ENCODE peak calls at places on chromosomes 5 and 9, in ten cellular contexts. One of them, this sample, is unnamed. For H3K9me3, the result is how much of the 10 kb centered on the place peaks cover.

GRCh38 chr5:175694371-175695160 is 36.7 kb downstream of the HRH2 start:
- DNase-seq in endothelial cell of umbilical vein: no peak
- DNase-seq in WERI-Rb-1: no peak
- DNase-seq in transverse colon: no peak
- DNase-seq in neuronal stem cell: no peak
- DNase-seq in CD4-positive, alpha-beta T cell: no peak
- DNase-seq in tibial artery: no peak
- DNase-seq in OCI-LY7: no peak
- DNase-seq in PC-9: no peak
- DNase-seq in stomach: no peak
- DNase-seq in this sample: no peak

GRCh38 chr5:180122875-180123274 is 51.3 kb upstream of the RNF130 start:
- DNase-seq in transverse colon: no peak
- DNase-seq in PC-9: no peak
- DNase-seq in WERI-Rb-1: no peak
- DNase-seq in endothelial cell of umbilical vein: no peak
- DNase-seq in OCI-LY7: no peak
- DNase-seq in tibial artery: no peak
- DNase-seq in neuronal stem cell: no peak
- DNase-seq in CD4-positive, alpha-beta T cell: no peak
- DNase-seq in stomach: no peak
- DNase-seq in this sample: no peak

GRCh38 chr9:123834907-123835562 is 94.9 kb downstream of the DENND1A start:
- DNase-seq in PC-9: no peak
- DNase-seq in OCI-LY7: peak
- DNase-seq in neuronal stem cell: peak
- DNase-seq in stomach: no peak
- DNase-seq in endothelial cell of umbilical vein: peak
- DNase-seq in transverse colon: no peak
- DNase-seq in tibial artery: no peak
- DNase-seq in WERI-Rb-1: no peak
- DNase-seq in CD4-positive, alpha-beta T cell: no peak
- DNase-seq in this sample: no peak

GRCh38 chr5:157961176-157961575 is 102.2 kb upstream of the CLINT1 start:
- DNase-seq in tibial artery: no peak
- DNase-seq in neuronal stem cell: no peak
- DNase-seq in transverse colon: peak
- DNase-seq in WERI-Rb-1: no peak
- DNase-seq in OCI-LY7: no peak
- DNase-seq in endothelial cell of umbilical vein: no peak
- DNase-seq in stomach: no peak
- DNase-seq in PC-9: no peak
- DNase-seq in CD4-positive, alpha-beta T cell: no peak
- DNase-seq in this sample: no peak

GRCh38 chr9:4212661-4213060 is 87.2 kb downstream of the GLIS3 start:
- DNase-seq in tibial artery: no peak
- DNase-seq in endothelial cell of umbilical vein: no peak
- DNase-seq in neuronal stem cell: no peak
- DNase-seq in OCI-LY7: no peak
- DNase-seq in transverse colon: no peak
- DNase-seq in CD4-positive, alpha-beta T cell: no peak
- DNase-seq in WERI-Rb-1: no peak
- DNase-seq in PC-9: no peak
- DNase-seq in stomach: no peak
- DNase-seq in this sample: no peak

GRCh38 chr5:35246928-35247644 is 16.8 kb upstream of the PRLR start:
- DNase-seq in tibial artery: no peak
- DNase-seq in transverse colon: peak
- DNase-seq in endothelial cell of umbilical vein: no peak
- DNase-seq in WERI-Rb-1: no peak
- DNase-seq in CD4-positive, alpha-beta T cell: no peak
- DNase-seq in stomach: peak
- DNase-seq in OCI-LY7: no peak
- DNase-seq in neuronal stem cell: no peak
- DNase-seq in PC-9: no peak
- DNase-seq in this sample: peak

GRCh38 chr9:77417570-77417969 is 230.6 kb downstream of the GNA14 start:
- DNase-seq in neuronal stem cell: no peak
- DNase-seq in OCI-LY7: no peak
- DNase-seq in transverse colon: no peak
- DNase-seq in stomach: no peak
- DNase-seq in CD4-positive, alpha-beta T cell: no peak
- DNase-seq in WERI-Rb-1: no peak
- DNase-seq in PC-9: no peak
- DNase-seq in tibial artery: no peak
- DNase-seq in endothelial cell of umbilical vein: peak
- DNase-seq in this sample: no peak

GRCh38 chr9:79630521-79631403 is 59.0 kb downstream of the TLE4 start:
- DNase-seq in transverse colon: no peak
- DNase-seq in OCI-LY7: no peak
- DNase-seq in neuronal stem cell: no peak
- DNase-seq in PC-9: no peak
- DNase-seq in tibial artery: no peak
- DNase-seq in CD4-positive, alpha-beta T cell: no peak
- DNase-seq in stomach: no peak
- DNase-seq in WERI-Rb-1: no peak
- DNase-seq in endothelial cell of umbilical vein: no peak
- DNase-seq in this sample: no peak

GRCh38 chr9:136098844-136099243 is 3.8 kb upstream of the NACC2 start:
- DNase-seq in endothelial cell of umbilical vein: no peak
- DNase-seq in WERI-Rb-1: no peak
- DNase-seq in OCI-LY7: peak
- DNase-seq in neuronal stem cell: no peak
- DNase-seq in stomach: no peak
- DNase-seq in tibial artery: no peak
- DNase-seq in CD4-positive, alpha-beta T cell: no peak
- DNase-seq in transverse colon: no peak
- DNase-seq in PC-9: no peak
- DNase-seq in this sample: no peak

GRCh38 chr9:129968690-129969485 is 74.1 kb downstream of the FNBP1 start:
- DNase-seq in endothelial cell of umbilical vein: peak
- DNase-seq in PC-9: no peak
- DNase-seq in stomach: no peak
- DNase-seq in transverse colon: no peak
- DNase-seq in neuronal stem cell: no peak
- DNase-seq in tibial artery: no peak
- DNase-seq in WERI-Rb-1: no peak
- DNase-seq in CD4-positive, alpha-beta T cell: no peak
- DNase-seq in OCI-LY7: no peak
- DNase-seq in this sample: no peak

GRCh38 chr5:134545070-134545868 is 19.8 kb downstream of the JADE2 start:
- DNase-seq in CD4-positive, alpha-beta T cell: no peak
- DNase-seq in WERI-Rb-1: no peak
- DNase-seq in endothelial cell of umbilical vein: no peak
- DNase-seq in tibial artery: peak
- DNase-seq in stomach: no peak
- DNase-seq in OCI-LY7: peak
- DNase-seq in transverse colon: peak
- DNase-seq in neuronal stem cell: no peak
- DNase-seq in PC-9: no peak
- DNase-seq in this sample: peak

GRCh38 chr5:73985145-73985544 is 359.1 kb downstream of the ARHGEF28 start:
- DNase-seq in CD4-positive, alpha-beta T cell: no peak
- DNase-seq in endothelial cell of umbilical vein: peak
- DNase-seq in WERI-Rb-1: peak
- DNase-seq in transverse colon: no peak
- DNase-seq in neuronal stem cell: no peak
- DNase-seq in OCI-LY7: no peak
- DNase-seq in stomach: no peak
- DNase-seq in PC-9: peak
- DNase-seq in tibial artery: peak
- DNase-seq in this sample: no peak

GRCh38 chr9:94714494-94714893 is 12.0 kb upstream of the AOPEP start:
- DNase-seq in PC-9: no peak
- DNase-seq in endothelial cell of umbilical vein: no peak
- DNase-seq in stomach: no peak
- DNase-seq in OCI-LY7: no peak
- DNase-seq in WERI-Rb-1: no peak
- DNase-seq in CD4-positive, alpha-beta T cell: no peak
- DNase-seq in neuronal stem cell: no peak
- DNase-seq in tibial artery: no peak
- DNase-seq in transverse colon: no peak
- DNase-seq in this sample: no peak

GRCh38 chr5:40052812-40053211 is 626.9 kb upstream of the PTGER4 start:
- DNase-seq in WERI-Rb-1: no peak
- DNase-seq in CD4-positive, alpha-beta T cell: no peak
- DNase-seq in tibial artery: no peak
- DNase-seq in PC-9: peak
- DNase-seq in neuronal stem cell: no peak
- DNase-seq in transverse colon: peak
- DNase-seq in OCI-LY7: no peak
- DNase-seq in stomach: no peak
- DNase-seq in endothelial cell of umbilical vein: peak
- DNase-seq in this sample: peak

GRCh38 chr9:34589656-34590375 is at the start of gene CNTFR:
- DNase-seq in stomach: no peak
- DNase-seq in CD4-positive, alpha-beta T cell: no peak
- DNase-seq in WERI-Rb-1: peak
- DNase-seq in OCI-LY7: no peak
- DNase-seq in PC-9: no peak
- DNase-seq in neuronal stem cell: no peak
- DNase-seq in tibial artery: peak
- DNase-seq in transverse colon: no peak
- DNase-seq in endothelial cell of umbilical vein: no peak
- DNase-seq in this sample: peak

GRCh38 chr9:4114569-4115505 is 185.0 kb downstream of the GLIS3 start:
- DNase-seq in transverse colon: no peak
- DNase-seq in CD4-positive, alpha-beta T cell: no peak
- DNase-seq in OCI-LY7: no peak
- DNase-seq in PC-9: no peak
- DNase-seq in stomach: no peak
- DNase-seq in neuronal stem cell: no peak
- DNase-seq in WERI-Rb-1: no peak
- DNase-seq in endothelial cell of umbilical vein: no peak
- DNase-seq in tibial artery: no peak
- DNase-seq in this sample: no peak

DNA sequence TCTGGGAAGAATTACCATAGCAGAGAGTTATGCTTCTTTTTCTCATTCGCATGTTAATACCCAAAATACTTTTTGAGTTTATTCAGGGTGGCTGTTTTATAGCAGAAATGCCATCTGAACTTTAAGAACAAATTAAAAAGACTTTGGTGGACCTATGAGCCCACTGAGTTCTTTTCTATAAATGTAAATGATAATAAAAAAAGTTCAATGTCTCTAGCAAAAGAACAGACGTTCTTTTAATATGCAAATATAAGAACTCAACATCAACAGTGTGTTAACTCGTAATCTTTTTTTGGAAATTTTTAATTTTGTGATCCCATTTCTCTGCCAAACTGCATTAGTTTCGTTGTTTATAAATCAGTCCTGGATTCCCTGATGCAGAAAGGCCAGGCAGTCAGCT is 1283.0 kb upstream of the NUDT12 start:
- DNase-seq in endothelial cell of umbilical vein: no peak
- DNase-seq in PC-9: no peak
- DNase-seq in tibial artery: no peak
- DNase-seq in OCI-LY7: no peak
- DNase-seq in stomach: no peak
- DNase-seq in neuronal stem cell: no peak
- DNase-seq in CD4-positive, alpha-beta T cell: no peak
- DNase-seq in WERI-Rb-1: no peak
- DNase-seq in transverse colon: no peak
- DNase-seq in this sample: no peak
- H3K9me3 ChIP-seq in endothelial cell of umbilical vein: under half
- H3K9me3 ChIP-seq in PC-9: under half
- H3K9me3 ChIP-seq in tibial artery: under half
- H3K9me3 ChIP-seq in OCI-LY7: under half
- H3K9me3 ChIP-seq in stomach: under half
- H3K9me3 ChIP-seq in neuronal stem cell: under half
- H3K9me3 ChIP-seq in CD4-positive, alpha-beta T cell: under half
- H3K9me3 ChIP-seq in WERI-Rb-1: under half
- H3K9me3 ChIP-seq in transverse colon: under half
- H3K9me3 ChIP-seq in this sample: under half

GRCh38 chr5:14450055-14450524 is 131.5 kb upstream of the OTULINL start:
- DNase-seq in endothelial cell of umbilical vein: peak
- DNase-seq in CD4-positive, alpha-beta T cell: no peak
- DNase-seq in tibial artery: peak
- DNase-seq in transverse colon: no peak
- DNase-seq in PC-9: no peak
- DNase-seq in OCI-LY7: no peak
- DNase-seq in stomach: no peak
- DNase-seq in WERI-Rb-1: no peak
- DNase-seq in neuronal stem cell: no peak
- DNase-seq in this sample: no peak
- H3K27ac ChIP-seq in endothelial cell of umbilical vein: peak
- H3K27ac ChIP-seq in CD4-positive, alpha-beta T cell: no peak
- H3K27ac ChIP-seq in tibial artery: peak
- H3K27ac ChIP-seq in transverse colon: peak
- H3K27ac ChIP-seq in PC-9: no peak
- H3K27ac ChIP-seq in OCI-LY7: no peak
- H3K27ac ChIP-seq in stomach: peak
- H3K27ac ChIP-seq in WERI-Rb-1: no peak
- H3K27ac ChIP-seq in neuronal stem cell: no peak
- H3K27ac ChIP-seq in this sample: no peak

GRCh38 chr9:92850898-92851297 is 26.9 kb downstream of the ZNF484 start:
- DNase-seq in neuronal stem cell: no peak
- DNase-seq in endothelial cell of umbilical vein: no peak
- DNase-seq in stomach: no peak
- DNase-seq in OCI-LY7: peak
- DNase-seq in tibial artery: no peak
- DNase-seq in PC-9: no peak
- DNase-seq in WERI-Rb-1: no peak
- DNase-seq in transverse colon: no peak
- DNase-seq in CD4-positive, alpha-beta T cell: no peak
- DNase-seq in this sample: no peak

DNA sequence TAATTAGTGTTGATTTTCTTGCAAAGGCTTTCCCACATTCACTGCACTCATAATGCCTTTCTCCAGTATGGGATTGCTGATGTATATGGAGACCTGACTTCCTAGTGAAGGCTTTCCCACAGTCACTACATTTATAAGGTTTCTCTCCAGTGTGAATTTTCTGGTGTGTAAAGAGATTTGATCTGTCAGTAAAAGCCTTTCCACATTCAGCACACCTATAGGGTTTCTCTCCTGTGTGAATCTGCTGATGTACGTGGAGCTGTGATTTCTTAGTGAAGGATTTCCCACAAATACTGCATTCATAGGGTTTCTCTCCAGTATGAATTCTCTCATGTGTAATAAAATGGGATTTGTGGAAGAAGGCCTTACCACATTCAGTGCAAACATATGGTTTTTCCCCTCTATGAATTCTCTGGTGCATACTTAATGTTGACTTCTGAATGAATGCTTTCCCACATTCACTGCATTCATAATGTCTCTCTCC is 31.1 kb downstream of the ZNF484 start:
- DNase-seq in tibial artery: no peak
- DNase-seq in PC-9: no peak
- DNase-seq in CD4-positive, alpha-beta T cell: no peak
- DNase-seq in WERI-Rb-1: no peak
- DNase-seq in stomach: no peak
- DNase-seq in OCI-LY7: no peak
- DNase-seq in endothelial cell of umbilical vein: no peak
- DNase-seq in neuronal stem cell: no peak
- DNase-seq in transverse colon: no peak
- DNase-seq in this sample: no peak
- H3K9me3 ChIP-seq in tibial artery: under half
- H3K9me3 ChIP-seq in PC-9: half or more
- H3K9me3 ChIP-seq in CD4-positive, alpha-beta T cell: half or more
- H3K9me3 ChIP-seq in WERI-Rb-1: under half
- H3K9me3 ChIP-seq in stomach: half or more
- H3K9me3 ChIP-seq in OCI-LY7: under half
- H3K9me3 ChIP-seq in endothelial cell of umbilical vein: under half
- H3K9me3 ChIP-seq in neuronal stem cell: under half
- H3K9me3 ChIP-seq in transverse colon: half or more
- H3K9me3 ChIP-seq in this sample: under half

GRCh38 chr9:120583958-120584369 is 4.0 kb upstream of the CDK5RAP2 start:
- DNase-seq in stomach: peak
- DNase-seq in WERI-Rb-1: peak
- DNase-seq in endothelial cell of umbilical vein: peak
- DNase-seq in CD4-positive, alpha-beta T cell: peak
- DNase-seq in transverse colon: peak
- DNase-seq in PC-9: peak
- DNase-seq in OCI-LY7: peak
- DNase-seq in tibial artery: no peak
- DNase-seq in neuronal stem cell: no peak
- DNase-seq in this sample: peak
- H3K27ac ChIP-seq in stomach: no peak
- H3K27ac ChIP-seq in WERI-Rb-1: peak
- H3K27ac ChIP-seq in endothelial cell of umbilical vein: peak
- H3K27ac ChIP-seq in CD4-positive, alpha-beta T cell: no peak
- H3K27ac ChIP-seq in transverse colon: no peak
- H3K27ac ChIP-seq in PC-9: no peak
- H3K27ac ChIP-seq in OCI-LY7: no peak
- H3K27ac ChIP-seq in tibial artery: no peak
- H3K27ac ChIP-seq in neuronal stem cell: no peak
- H3K27ac ChIP-seq in this sample: no peak

This sample was measured in colonic mucosa.